ENCODE peak calls at places on chromosomes 12 and 14, in ten cellular contexts. V is thoracic aorta, Z is ovary, T is pancreas, A is H1, W is lower lobe of right lung, E is keratinocyte, I is WERI-Rb-1, N is ascending aorta, G is cardiac muscle cell. B is an unnamed sample.

GRCh38 chr12:40794087-40794486 is 101.8 kb downstream of the CNTN1 start:
- DNase-seq in T (no peak), V (no peak), G (no peak), I (no peak), W (no peak), E (no peak), A (no peak), N (no peak), Z (no peak), B (no peak)

GRCh38 chr14:69010632-69011031 is 31.5 kb upstream of the ACTN1 start:
- DNase-seq in Z (no peak), V (no peak), A (no peak), G (no peak), I (no peak), W (no peak), N (no peak), T (no peak), E (no peak), B (no peak)

GRCh38 chr12:105289114-105289904 is 41.2 kb upstream of the C12orf75 start:
- DNase-seq in T (no peak), I (no peak), G (no peak), N (no peak), W (no peak), E (no peak), V (no peak), Z (no peak), A (no peak), B (no peak)

GRCh38 chr12:4566474-4566873 is 4.5 kb downstream of the DYRK4 start:
- DNase-seq in G (no peak), I (no peak), T (no peak), E (no peak), Z (no peak), W (no peak), N (no peak), A (no peak), V (no peak), B (no peak)

GRCh38 chr14:61174395-61175386 is 106.4 kb downstream of the TMEM30B start:
- DNase-seq in Z (no peak), I (no peak), N (no peak), E (no peak), A (no peak), V (no peak), G (peak; percentile 63), W (no peak), T (no peak), B (no peak)

GRCh38 chr12:63410197-63410596 is 258.1 kb downstream of the DPY19L2 start:
- DNase-seq in I (no peak), W (no peak), N (no peak), Z (no peak), A (no peak), E (no peak), G (peak; percentile 26), V (no peak), T (no peak), B (no peak)

GRCh38 chr12:108641446-108642268 is 8.0 kb upstream of the SELPLG start:
- DNase-seq in N (no peak), E (no peak), A (no peak), G (no peak), T (no peak), V (no peak), Z (no peak), W (no peak), I (no peak), B (no peak)

GRCh38 chr14:72560331-72560730 is 333.6 kb downstream of the DPF3 start:
- DNase-seq in V (no peak), I (no peak), E (no peak), T (no peak), A (no peak), W (no peak), Z (no peak), G (no peak), N (no peak), B (no peak)

GRCh38 chr12:7091660-7092228 is 501 bp downstream of the C1R start:
- DNase-seq in E (no peak), I (no peak), W (no peak), Z (peak; percentile 72), G (peak; percentile 46), N (peak; percentile 79), T (no peak), V (no peak), A (no peak), B (peak; percentile 51)

GRCh38 chr12:130977759-130978127 is 24.0 kb downstream of the ADGRD1 start:
- DNase-seq in Z (no peak), I (no peak), T (no peak), W (no peak), N (no peak), E (no peak), V (no peak), A (no peak), G (no peak), B (no peak)

GRCh38 chr14:99271951-99272668 is at the start of gene BCL11B:
- DNase-seq in Z (peak; percentile 35), T (peak; percentile 25), W (peak; percentile 72), V (peak; percentile 33), I (peak; percentile 81), A (peak; percentile 84), E (peak; percentile 93), N (peak; percentile 75), G (peak; percentile 89), B (peak; percentile 48)
- H3K4me3 ChIP-seq in Z (peak within 1 kb of the TSS; percentile 28), T (peak within 1 kb of the TSS; percentile 39), W (peak within 1 kb of the TSS; percentile 54), V (peak within 1 kb of the TSS; percentile 63), I (peak within 1 kb of the TSS; percentile 49), A (peak within 1 kb of the TSS; percentile 64), E (peak within 1 kb of the TSS; percentile 91), N (peak within 1 kb of the TSS; percentile 56), G (peak within 1 kb of the TSS; percentile 65), B (peak within 1 kb of the TSS; percentile 21)

GRCh38 chr12:9619411-9620179 is 11.9 kb upstream of the KLRB1 start:
- DNase-seq in G (no peak), A (no peak), V (no peak), I (no peak), N (no peak), E (no peak), Z (no peak), W (no peak), T (no peak), B (no peak)
- TF ChIP-seq CTCF in G (no peak), A (no peak), V (no peak), I (no peak), N (no peak), E (no peak), Z (no peak), W (no peak), T (no peak), B (no peak)

DNA sequence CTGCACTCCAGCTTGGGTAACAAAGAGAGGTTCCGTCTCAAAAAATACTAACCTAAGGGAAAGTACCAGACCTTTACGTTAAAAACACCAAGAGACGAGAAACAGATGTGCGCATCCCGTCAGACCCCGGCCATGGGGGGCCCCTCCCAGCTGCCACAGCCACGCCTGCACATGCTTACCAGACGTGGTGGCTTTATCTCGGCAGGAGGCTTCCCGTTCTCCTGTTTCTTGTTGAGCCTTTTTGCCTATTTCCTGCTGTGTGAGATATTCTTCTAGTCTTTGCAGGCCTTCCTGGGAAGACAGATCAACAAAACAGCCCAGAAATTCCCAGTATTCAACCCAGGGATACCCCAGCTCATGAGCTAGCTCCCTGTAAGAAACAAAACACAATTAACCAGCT is 23.6 kb downstream of the PGAM5 start:
- DNase-seq in N (no peak), T (no peak), A (no peak), G (no peak), V (no peak), E (no peak), Z (no peak), I (no peak), W (peak; percentile 12), B (no peak)
- H3K36me3 ChIP-seq in N (peaks cover 95% of the 10 kb centered on the region), T (peaks cover 21% of the 10 kb centered on the region), A (peaks cover 66% of the 10 kb centered on the region), G (peaks cover 64% of the 10 kb centered on the region), V (peaks cover 90% of the 10 kb centered on the region), E (peaks cover 49% of the 10 kb centered on the region), Z (no peaks in the 10 kb centered on the region), I (peaks cover 74% of the 10 kb centered on the region), W (peaks cover 85% of the 10 kb centered on the region), B (peaks cover 46% of the 10 kb centered on the region)

DNA sequence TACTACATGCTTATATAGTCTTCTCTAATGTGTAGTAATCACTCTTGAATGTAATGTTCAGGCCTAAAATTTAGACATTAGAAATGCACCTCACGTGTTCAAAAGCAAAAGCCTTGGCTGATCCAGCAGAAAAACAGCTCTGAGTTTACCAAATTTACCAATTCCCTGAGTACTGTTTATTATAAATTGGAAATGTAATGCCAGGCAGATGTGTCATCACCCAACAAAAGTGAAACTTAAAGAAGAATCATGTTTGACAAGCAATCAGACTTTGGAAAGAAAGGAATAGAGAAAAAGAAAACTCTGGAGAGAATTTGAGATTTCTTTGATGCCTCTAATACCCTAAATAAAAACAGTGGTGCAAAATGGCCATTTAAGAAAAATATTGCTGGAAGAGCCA is 26.5 kb upstream of the STRAP start:
- DNase-seq in T (no peak), I (no peak), W (no peak), Z (no peak), A (no peak), N (no peak), V (no peak), E (no peak), G (peak; percentile 31), B (no peak)
- H3K4me3 ChIP-seq in T (no peak overlapping the region), I (no peak overlapping the region), W (no peak overlapping the region), Z (no peak overlapping the region), A (no peak overlapping the region), N (no peak overlapping the region), V (no peak overlapping the region), E (no peak overlapping the region), G (no peak overlapping the region), B (no peak overlapping the region)

GRCh38 chr12:123269395-123269892 is 2.2 kb downstream of the CDK2AP1 start:
- DNase-seq in G (peak; percentile 85), W (peak; percentile 76), Z (peak; percentile 66), E (no peak), N (peak; percentile 84), T (peak; percentile 60), V (no peak), A (peak; percentile 81), I (peak; percentile 90), B (peak; percentile 72)
- TF ChIP-seq CTCF in G (peak; percentile 2), W (peak; percentile 20), Z (no peak), E (no peak), N (peak; percentile 22), T (no peak), V (peak; percentile 21), A (peak; percentile 6), I (no peak), B (peak; percentile 6)

GRCh38 chr14:95101736-95102677 is 55.3 kb downstream of the DICER1 start:
- DNase-seq in A (no peak), V (no peak), W (no peak), N (no peak), T (no peak), I (peak; percentile 57), E (no peak), G (no peak), Z (no peak), B (no peak)
- H3K36me3 ChIP-seq in A (peaks cover 33% of the 10 kb centered on the region), V (peaks cover 26% of the 10 kb centered on the region), W (peaks cover 63% of the 10 kb centered on the region), N (peaks cover 49% of the 10 kb centered on the region), T (peaks cover 16% of the 10 kb centered on the region), I (peaks cover 71% of the 10 kb centered on the region), E (peaks cover 18% of the 10 kb centered on the region), G (peaks cover 35% of the 10 kb centered on the region), Z (no peaks in the 10 kb centered on the region), B (no peaks in the 10 kb centered on the region)

B was measured in heart right ventricle.